ENCODE peak calls at places on chromosomes 2 and 18, in four cellular contexts. K is tibial nerve, L is heart right ventricle, B is testis. C is an unnamed sample.

GRCh38 chr2:147294825-147295392 is 549.9 kb upstream of the ACVR2A start:
- DNase-seq in B (no peak), K (no peak), L (no peak), C (no peak)

GRCh38 chr2:135546432-135546831 is 15.1 kb downstream of the R3HDM1 start:
- DNase-seq in K (no peak), B (no peak), L (no peak), C (no peak)

GRCh38 chr2:56267412-56267788 is 83.6 kb downstream of the CCDC85A start:
- DNase-seq in B (no peak), K (no peak), L (no peak), C (no peak)

GRCh38 chr2:238142382-238143205 is 4.1 kb downstream of the KLHL30 start:
- DNase-seq in L (no peak), K (no peak), B (no peak), C (no peak)

GRCh38 chr2:235545369-235546150 is 51.7 kb downstream of the AGAP1 start:
- DNase-seq in B (no peak), K (no peak), L (no peak), C (no peak)

GRCh38 chr2:238925816-238926215 is 77.9 kb downstream of the TWIST2 start:
- DNase-seq in L (no peak), B (no peak), K (no peak), C (no peak)

GRCh38 chr2:11296401-11296800 is 48.0 kb downstream of the ROCK2 start:
- DNase-seq in B (no peak), K (no peak), L (no peak), C (no peak)

GRCh38 chr2:128591022-128591840 is 272.6 kb upstream of the HS6ST1 start:
- DNase-seq in K (no peak), B (no peak), L (no peak), C (peak)

GRCh38 chr2:68559692-68560091 is 83.7 kb upstream of the PROKR1 start:
- DNase-seq in L (no peak), B (no peak), K (no peak), C (no peak)

GRCh38 chr18:2953935-2954641 is 58.9 kb downstream of the LPIN2 start:
- DNase-seq in B (no peak), K (no peak), L (no peak), C (no peak)

GRCh38 chr2:225472161-225472560 is 72.7 kb downstream of the NYAP2 start:
- DNase-seq in B (no peak), L (no peak), K (no peak), C (no peak)

GRCh38 chr2:111662039-111662740 is 221.8 kb downstream of the ANAPC1 start:
- DNase-seq in L (no peak), B (no peak), K (no peak), C (peak)

GRCh38 chr2:223185638-223186037 is 133.6 kb downstream of the KCNE4 start:
- DNase-seq in L (no peak), K (no peak), B (no peak), C (no peak)

GRCh38 chr18:22332590-22332989 is 85.1 kb downstream of the CTAGE1 start:
- DNase-seq in L (no peak), B (no peak), K (no peak), C (no peak)
- TF ChIP-seq CTCF in L (no peak), B (no peak), K (no peak), C (no peak)

GRCh38 chr18:73948497-73948896 is 199.1 kb downstream of the FBXO15 start:
- DNase-seq in L (no peak), B (no peak), K (no peak), C (no peak)
- TF ChIP-seq CTCF in L (no peak), B (no peak), K (no peak), C (no peak)

GRCh38 chr2:13193075-13193474 is 476.3 kb downstream of the TRIB2 start:
- DNase-seq in K (no peak), B (peak), L (no peak), C (no peak)

GRCh38 chr2:13195270-13195669 is 478.5 kb downstream of the TRIB2 start:
- DNase-seq in B (no peak), K (no peak), L (no peak), C (no peak)

GRCh38 chr2:13193900-13194299 is 477.2 kb downstream of the TRIB2 start:
- DNase-seq in L (no peak), B (no peak), K (no peak), C (no peak)
- TF ChIP-seq CTCF in L (peak), B (no peak), K (peak), C (peak)

GRCh38 chr2:60819155-60819862 is 62.1 kb upstream of the REL start:
- DNase-seq in K (no peak), L (no peak), B (no peak), C (no peak)

GRCh38 chr2:60821133-60821469 is 60.3 kb upstream of the REL start:
- DNase-seq in L (no peak), K (no peak), B (no peak), C (no peak)

GRCh38 chr2:60819936-60820335 is 61.4 kb upstream of the REL start:
- DNase-seq in K (no peak), L (no peak), B (no peak), C (no peak)

GRCh38 chr2:60820416-60821132 is 60.8 kb upstream of the REL start:
- DNase-seq in B (no peak), L (no peak), K (no peak), C (no peak)

DNA sequence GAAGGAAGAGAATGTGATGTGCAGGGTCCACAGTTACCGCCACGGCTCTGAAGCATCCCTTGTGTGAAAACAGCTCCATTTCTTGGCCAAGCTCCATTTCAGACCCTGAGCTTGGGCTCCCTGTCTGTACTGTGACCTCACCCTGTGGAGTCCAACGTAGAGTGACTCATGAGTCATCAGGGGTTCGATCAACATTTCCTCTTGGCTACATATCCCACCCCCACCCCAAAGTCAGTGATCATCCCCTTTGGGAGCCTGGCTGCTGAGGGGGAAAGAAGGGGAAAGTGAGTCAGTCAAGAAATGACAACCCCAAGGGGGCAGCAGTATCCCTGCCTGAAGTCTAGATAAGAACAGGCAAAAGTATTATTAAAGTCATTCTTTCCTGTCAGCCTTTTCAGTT is 62.2 kb downstream of the PAPOLG start:
- DNase-seq in K (no peak), L (no peak), B (no peak), C (no peak)
- TF ChIP-seq CTCF in K (no peak), L (no peak), B (no peak), C (peak)

GRCh38 chr2:125471963-125472362 is 1184.0 kb upstream of the GYPC start:
- DNase-seq in B (peak), L (no peak), K (no peak), C (no peak)
- TF ChIP-seq CTCF in B (no peak), L (no peak), K (no peak), C (peak)

GRCh38 chr2:48551548-48551947 is 21.6 kb downstream of the STON1 start:
- DNase-seq in L (no peak), B (no peak), K (no peak), C (no peak)
- TF ChIP-seq CTCF in L (no peak), B (no peak), K (no peak), C (no peak)

C was measured in osteocyte.